ENCODE peak calls at places on chromosome 1, in six cellular contexts. R is endodermal cell; W is lung microvascular endothelial cell; L is coronary artery; K is amygdala; C is activated T-helper 1 cell treated with anti-CD3 and anti-CD28 coated beads, Interleukin-2, amount 50 U/mL, for 16 hours. O is an unnamed sample.

GRCh38 chr1:106584663-106585062 is 471.8 kb upstream of the PRMT6 start:
- DNase-seq in C (no peak), L (no peak), R (no peak), K (no peak), W (no peak), O (no peak)

GRCh38 chr1:225447649-225448048 is 19.8 kb upstream of the LBR start:
- DNase-seq in L (peak), K (no peak), R (no peak), C (no peak), W (no peak), O (no peak)

GRCh38 chr1:211589782-211590721 is 11.1 kb upstream of the SLC30A1 start:
- DNase-seq in L (no peak), C (no peak), W (no peak), K (no peak), R (no peak), O (no peak)

GRCh38 chr1:243944429-243945160 is 94.6 kb upstream of the AKT3 start:
- DNase-seq in L (no peak), K (no peak), R (peak), W (peak), C (no peak), O (no peak)

GRCh38 chr1:230143534-230143933 is 76.5 kb downstream of the GALNT2 start:
- DNase-seq in W (no peak), K (no peak), C (no peak), L (no peak), R (no peak), O (no peak)

GRCh38 chr1:217747156-217747769 is 116.1 kb downstream of the SPATA17 start:
- DNase-seq in W (peak), L (no peak), C (no peak), K (no peak), R (no peak), O (no peak)

GRCh38 chr1:5460974-5461373 is 531.3 kb downstream of the NPHP4 start:
- DNase-seq in R (no peak), W (no peak), K (no peak), C (no peak), L (no peak), O (no peak)

GRCh38 chr1:2644591-2645101 is 11.8 kb upstream of the MMEL1 start:
- DNase-seq in R (no peak), K (no peak), C (peak), L (no peak), W (no peak), O (no peak)